ENCODE peak calls at places on chromosomes 5 and 9, in six cellular contexts. M is SK-N-SH, P is H1, T is GM12878, A is K562, U is HepG2. F is an unnamed sample.

GRCh38 chr9:29245351-29245750 is 1672.1 kb upstream of the C9orf72 start:
- DNase-seq in M (no peak), P (no peak), T (no peak), A (no peak), U (no peak), F (no peak)

GRCh38 chr5:190366-191035 is 794 bp upstream of the LRRC14B start:
- DNase-seq in M (no peak), P (no peak), T (no peak), A (no peak), U (no peak), F (no peak)

GRCh38 chr5:145856285-145856818 is 16.5 kb downstream of the GRXCR2 start:
- DNase-seq in M (no peak), P (peak), T (no peak), A (no peak), U (peak), F (no peak)

GRCh38 chr5:80487444-80487828 is 464 bp upstream of the FAM151B start:
- DNase-seq in M (no peak), P (no peak), T (no peak), A (no peak), U (no peak), F (no peak)

GRCh38 chr9:96113045-96113444 is 188.9 kb downstream of the HSD17B3 start:
- DNase-seq in M (no peak), P (no peak), T (no peak), A (no peak), U (no peak), F (no peak)

GRCh38 chr9:68509689-68510088 is 31.0 kb downstream of the TMEM252 start:
- DNase-seq in M (no peak), P (no peak), T (no peak), A (no peak), U (no peak), F (no peak)

GRCh38 chr5:39422036-39422606 is 2.7 kb downstream of the DAB2 start:
- DNase-seq in M (no peak), P (no peak), T (no peak), A (no peak), U (no peak), F (no peak)

GRCh38 chr9:75238311-75238976 is 150.1 kb downstream of the OSTF1 start:
- DNase-seq in M (peak), P (peak), T (peak), A (peak), U (peak), F (peak)

GRCh38 chr5:68656936-68657857 is 436.6 kb upstream of the SLC30A5 start:
- DNase-seq in M (no peak), P (no peak), T (no peak), A (no peak), U (no peak), F (no peak)

GRCh38 chr5:5494489-5495402 is 72.3 kb downstream of the ICE1 start:
- DNase-seq in M (peak), P (peak), T (peak), A (peak), U (peak), F (peak)

GRCh38 chr5:67211926-67212325 is 15.3 kb upstream of the CD180 start:
- DNase-seq in M (no peak), P (no peak), T (no peak), A (no peak), U (no peak), F (no peak)

GRCh38 chr9:117927354-117927753 is 223.2 kb downstream of the TLR4 start:
- DNase-seq in M (peak), P (peak), T (no peak), A (no peak), U (no peak), F (no peak)

GRCh38 chr5:180718810-180719453 is 20.9 kb downstream of the OR2Y1 start:
- DNase-seq in M (peak), P (no peak), T (no peak), A (peak), U (peak), F (peak)

GRCh38 chr5:96661101-96661840 is 905 bp upstream of the CAST start:
- DNase-seq in M (peak), P (no peak), T (peak), A (no peak), U (no peak), F (no peak)

GRCh38 chr5:96662725-96663513 is 743 bp downstream of the CAST start:
- DNase-seq in M (peak), P (peak), T (peak), A (peak), U (peak), F (peak)

GRCh38 chr5:96664669-96665068 is 2.5 kb downstream of the CAST start:
- DNase-seq in M (no peak), P (no peak), T (no peak), A (no peak), U (peak), F (no peak)

GRCh38 chr5:96661841-96662724 is at the start of gene CAST:
- DNase-seq in M (peak), P (peak), T (peak), A (peak), U (peak), F (peak)

GRCh38 chr5:96663608-96664007 is 1.4 kb downstream of the CAST start:
- DNase-seq in M (no peak), P (no peak), T (no peak), A (no peak), U (no peak), F (no peak)
- TF ChIP-seq POLR2AphosphoS5 in M (no peak), P (no peak), T (no peak), A (no peak), U (no peak), F (no peak)

GRCh38 chr9:76359365-76359764 is 34.9 kb downstream of the RFK start:
- DNase-seq in M (no peak), P (no peak), T (no peak), A (peak), U (no peak), F (no peak)
- TF ChIP-seq RAD21 in M (no peak), P (no peak), T (no peak), A (no peak), U (no peak), F (no peak)

DNA sequence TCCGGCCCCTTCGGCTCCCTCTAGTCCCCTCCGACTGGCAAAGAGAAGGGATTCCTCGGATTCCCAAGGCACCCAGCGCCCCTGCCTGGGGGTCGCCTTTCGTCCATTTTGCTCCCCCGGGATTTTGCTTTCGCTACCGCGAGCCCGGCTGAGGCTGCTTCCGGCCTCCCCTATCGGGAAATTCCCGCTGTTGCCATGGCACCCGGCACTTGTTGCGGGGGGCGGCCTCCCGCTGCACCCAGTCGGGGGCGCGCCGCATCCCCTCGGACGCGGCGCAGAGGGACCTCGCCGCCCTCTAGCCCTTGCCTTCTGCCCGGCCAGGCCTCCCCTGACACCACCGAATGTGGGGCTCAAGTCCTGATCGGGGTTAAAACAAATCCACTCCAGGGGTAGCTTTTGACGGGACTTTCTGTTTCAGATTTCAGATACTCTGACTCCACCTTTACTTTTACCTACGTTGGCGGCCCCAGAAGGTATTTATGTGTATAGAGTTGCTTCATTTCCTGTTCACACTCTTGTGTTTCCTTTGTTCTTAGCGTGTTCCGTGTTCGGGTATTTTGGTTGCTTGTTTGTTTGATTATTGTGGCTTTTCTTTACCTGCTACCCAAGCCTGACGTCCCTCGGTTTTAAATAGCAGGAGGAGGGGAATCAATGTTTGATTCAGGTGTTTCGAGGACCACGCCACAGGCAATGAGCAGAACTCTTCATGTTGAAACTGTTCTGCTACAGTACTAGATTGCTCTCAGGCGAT is 1.4 kb downstream of the PARP8 start:
- DNase-seq in M (peak), P (no peak), T (peak), A (no peak), U (no peak), F (no peak)
- TF ChIP-seq POLR2AphosphoS5 in M (no peak), P (no peak), T (peak), A (no peak), U (no peak), F (peak)

GRCh38 chr5:36367524-36367923 is 65.8 kb upstream of the RANBP3L start:
- DNase-seq in M (no peak), P (no peak), T (no peak), A (no peak), U (no peak), F (no peak)
- TF ChIP-seq RAD21 in M (no peak), P (no peak), T (no peak), A (no peak), U (no peak), F (no peak)

GRCh38 chr9:3285365-3286161 is 240.2 kb downstream of the RFX3 start:
- DNase-seq in M (no peak), P (no peak), T (no peak), A (no peak), U (no peak), F (no peak)
- TF ChIP-seq POLR2AphosphoS5 in M (no peak), P (no peak), T (no peak), A (no peak), U (no peak), F (no peak)